ENCODE peak calls at places on chromosomes 11 and 22, in nine cellular contexts. P is HCT116; E is fibroblast of lung; W is cardiac muscle cell; B is lower lobe of right lung; C is CD8-positive, alpha-beta memory T cell; I is HAP-1; X is tibial nerve; N is endodermal cell. D is an unnamed sample. For H3K4me1, the result is how much of the 10 kb centered on the place peaks cover.

GRCh38 chr11:43360361-43361032 is 1.8 kb downstream of the TTC17 start:
- DNase-seq in P (no peak), E (no peak), W (peak), B (no peak), C (no peak), I (no peak), X (no peak), N (no peak), D (no peak)

GRCh38 chr11:60754887-60755286 is 1.8 kb upstream of the MS4A15 start:
- DNase-seq in P (no peak), E (no peak), W (no peak), B (no peak), C (no peak), I (no peak), X (no peak), N (no peak), D (no peak)

GRCh38 chr11:11876458-11876857 is 34.7 kb downstream of the USP47 start:
- DNase-seq in P (peak), E (no peak), W (no peak), B (no peak), C (no peak), I (no peak), X (no peak), N (peak), D (no peak)

GRCh38 chr11:11408436-11409221 is 55.6 kb upstream of the CSNK2A3 start:
- DNase-seq in P (no peak), E (peak), W (no peak), B (no peak), C (no peak), I (no peak), X (no peak), N (no peak), D (no peak)

GRCh38 chr22:19522190-19522880 is 1.9 kb downstream of the CLDN5 start:
- DNase-seq in P (no peak), E (no peak), W (no peak), B (no peak), C (no peak), I (no peak), X (no peak), N (peak), D (peak)

GRCh38 chr22:38299001-38299651 is 18.1 kb downstream of the CSNK1E start:
- DNase-seq in P (no peak), E (no peak), W (no peak), B (no peak), C (no peak), I (no peak), X (no peak), N (no peak), D (no peak)

GRCh38 chr11:80155412-80156017 is 714.7 kb upstream of the TENM4 start:
- DNase-seq in P (no peak), E (no peak), W (peak), B (no peak), C (no peak), I (peak), X (no peak), N (peak), D (no peak)

GRCh38 chr22:17968126-17968525 is 56.2 kb downstream of the MICAL3 start:
- DNase-seq in P (no peak), E (no peak), W (no peak), B (no peak), C (no peak), I (no peak), X (no peak), N (no peak), D (no peak)

GRCh38 chr11:89220684-89221339 is 43.1 kb downstream of the TYR start:
- DNase-seq in P (no peak), E (no peak), W (no peak), B (no peak), C (no peak), I (no peak), X (no peak), N (no peak), D (no peak)

GRCh38 chr22:46824348-46824909 is 62.0 kb downstream of the TBC1D22A start:
- DNase-seq in P (no peak), E (no peak), W (no peak), B (no peak), C (no peak), I (no peak), X (no peak), N (peak), D (no peak)

GRCh38 chr11:116641561-116642045 is 131.2 kb downstream of the BUD13 start:
- DNase-seq in P (peak), E (peak), W (peak), B (peak), C (no peak), I (peak), X (no peak), N (peak), D (peak)

GRCh38 chr11:2574043-2574552 is 125.7 kb downstream of the KCNQ1OT1 start:
- DNase-seq in P (no peak), E (no peak), W (no peak), B (peak), C (no peak), I (no peak), X (no peak), N (peak), D (no peak)

GRCh38 chr11:68211546-68211945 is 1.6 kb downstream of the KMT5B start:
- DNase-seq in P (no peak), E (no peak), W (no peak), B (no peak), C (no peak), I (peak), X (no peak), N (no peak), D (no peak)

GRCh38 chr11:27354359-27354965 is 8.6 kb downstream of the CCDC34 start:
- DNase-seq in P (no peak), E (no peak), W (no peak), B (no peak), C (no peak), I (no peak), X (no peak), N (no peak), D (no peak)
- H3K4me1 ChIP-seq in P (under half), E (under half), W (under half), B (under half), C (under half), I (under half), X (under half), N (under half), D (under half)

DNA sequence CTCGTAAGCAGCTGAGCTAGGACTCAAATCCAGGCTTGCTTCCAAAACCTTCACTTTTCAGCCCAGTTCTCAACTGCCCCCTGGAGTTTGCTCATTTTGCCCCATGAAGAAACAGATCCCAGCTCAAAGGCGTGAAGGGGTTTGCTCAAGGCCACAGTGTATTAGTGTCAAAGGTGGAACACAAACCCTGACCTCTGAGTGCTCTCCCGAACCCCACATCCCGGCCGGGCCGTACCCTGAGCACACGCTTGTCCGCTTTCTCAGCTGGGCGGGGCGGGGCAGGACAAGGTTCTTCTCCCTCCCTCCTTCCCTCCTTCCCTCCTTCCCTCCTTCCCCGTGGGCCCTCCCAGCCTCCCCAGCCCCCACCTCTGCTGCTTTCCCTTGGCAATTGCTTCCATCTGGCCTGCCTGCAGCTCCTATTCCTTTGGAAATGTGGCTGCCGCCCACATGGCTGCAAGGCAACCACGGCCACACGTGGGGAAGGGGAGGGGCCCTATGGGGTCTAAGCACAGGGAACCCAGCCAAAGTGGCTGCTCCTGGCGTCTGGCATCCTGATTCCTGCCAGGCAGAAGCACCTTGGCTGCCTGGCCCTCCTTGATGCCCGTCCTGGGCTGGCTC is 4.1 kb downstream of the ST3GAL4 start:
- DNase-seq in P (no peak), E (peak), W (peak), B (no peak), C (no peak), I (no peak), X (peak), N (no peak), D (no peak)
- H3K4me1 ChIP-seq in P (under half), E (under half), W (under half), B (under half), C (under half), I (under half), X (under half), N (under half), D (under half)

DNA sequence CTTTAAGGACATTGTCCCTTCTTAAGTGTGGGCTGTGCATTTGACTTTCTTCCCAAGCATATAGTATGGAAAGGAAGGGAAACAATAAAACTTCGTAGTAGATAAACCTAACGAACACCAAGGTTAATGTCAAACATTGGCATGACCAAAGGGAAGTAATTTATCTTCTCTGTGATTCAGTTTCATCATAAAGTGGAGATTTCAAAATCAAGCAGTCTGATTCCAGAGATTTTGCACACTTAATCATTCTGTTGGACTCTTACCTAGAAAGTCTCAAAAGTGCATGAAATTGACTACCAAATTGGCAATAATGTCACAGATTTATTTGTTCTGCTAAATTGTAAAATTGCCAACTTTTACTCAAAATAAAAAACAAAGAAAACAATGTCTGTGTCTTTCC is 559.7 kb downstream of the JRKL start:
- DNase-seq in P (no peak), E (no peak), W (no peak), B (no peak), C (no peak), I (no peak), X (no peak), N (no peak), D (no peak)
- H3K4me1 ChIP-seq in P (under half), E (under half), W (under half), B (under half), C (under half), I (under half), X (under half), N (under half), D (under half)

DNA sequence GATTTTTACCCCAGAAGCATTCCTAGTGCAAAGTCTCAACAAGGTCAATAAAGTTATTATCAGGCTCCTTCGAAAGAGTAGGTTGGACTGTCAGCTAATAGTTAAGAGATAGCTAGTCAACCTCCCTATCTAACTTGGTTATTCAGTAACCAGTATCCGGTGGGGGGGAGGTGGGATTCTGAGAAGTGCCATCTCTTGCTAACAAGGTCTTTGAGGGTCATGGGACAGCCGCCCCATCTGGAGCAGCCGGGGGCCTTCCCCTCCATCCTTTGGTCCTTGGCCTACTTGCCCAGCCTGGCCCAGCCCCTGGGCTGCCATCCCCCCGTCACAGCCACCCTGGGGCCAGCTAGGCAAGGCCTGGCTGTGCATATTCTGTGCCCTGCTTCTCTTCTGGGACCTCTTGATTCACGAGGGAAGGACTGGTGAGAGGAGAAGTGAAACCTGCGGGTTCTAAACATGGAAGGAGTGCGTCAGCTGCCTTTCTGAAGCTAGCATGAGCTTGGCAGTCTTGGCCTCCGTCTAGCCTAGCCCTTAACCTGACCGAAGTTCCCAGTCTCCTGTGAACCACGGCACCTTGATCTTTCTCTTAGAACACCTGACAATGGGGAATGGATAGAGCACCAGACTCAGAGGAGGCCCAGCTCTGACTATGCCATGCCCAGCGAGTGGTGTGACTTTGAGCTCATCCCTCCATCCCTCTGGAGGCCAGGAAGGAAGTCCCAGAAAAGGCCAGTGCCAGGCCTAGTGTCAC is 9.3 kb downstream of the SLC37A2 start:
- DNase-seq in P (no peak), E (no peak), W (no peak), B (peak), C (no peak), I (no peak), X (peak), N (peak), D (no peak)
- H3K4me1 ChIP-seq in P (under half), E (under half), W (under half), B (under half), C (under half), I (under half), X (under half), N (under half), D (under half)

D was measured in DND-41.